ENCODE peak calls at places on chromosomes 12 and 14, in six cellular contexts. One of them, this sample, is unnamed.

GRCh38 chr14:77007339-77007974 is 21.1 kb downstream of the IRF2BPL start:
- DNase-seq in lower lobe of right lung: no peak
- DNase-seq in nucleus accumbens: no peak
- DNase-seq in CD4-positive, CD25-positive, alpha-beta regulatory T cell: no peak
- DNase-seq in stimulated activated CD4-positive, alpha-beta T cell treated with anti-CD3 and anti-CD28 coated beads, Interleukin-2, amount 100 ng/mL, for 48 hours: no peak
- DNase-seq in ovary: no peak
- DNase-seq in this sample: no peak

GRCh38 chr14:87566986-87567385 is 426.0 kb downstream of the GALC start:
- DNase-seq in lower lobe of right lung: no peak
- DNase-seq in nucleus accumbens: no peak
- DNase-seq in CD4-positive, CD25-positive, alpha-beta regulatory T cell: no peak
- DNase-seq in stimulated activated CD4-positive, alpha-beta T cell treated with anti-CD3 and anti-CD28 coated beads, Interleukin-2, amount 100 ng/mL, for 48 hours: no peak
- DNase-seq in ovary: no peak
- DNase-seq in this sample: no peak

GRCh38 chr14:91258021-91258618 is 13.6 kb upstream of the GPR68 start:
- DNase-seq in lower lobe of right lung: no peak
- DNase-seq in nucleus accumbens: no peak
- DNase-seq in CD4-positive, CD25-positive, alpha-beta regulatory T cell: no peak
- DNase-seq in stimulated activated CD4-positive, alpha-beta T cell treated with anti-CD3 and anti-CD28 coated beads, Interleukin-2, amount 100 ng/mL, for 48 hours: no peak
- DNase-seq in ovary: no peak
- DNase-seq in this sample: no peak

GRCh38 chr12:65741662-65742480 is 82.4 kb upstream of the HMGA2 start:
- DNase-seq in lower lobe of right lung: no peak
- DNase-seq in nucleus accumbens: peak
- DNase-seq in CD4-positive, CD25-positive, alpha-beta regulatory T cell: no peak
- DNase-seq in stimulated activated CD4-positive, alpha-beta T cell treated with anti-CD3 and anti-CD28 coated beads, Interleukin-2, amount 100 ng/mL, for 48 hours: no peak
- DNase-seq in ovary: peak
- DNase-seq in this sample: peak

GRCh38 chr12:54272214-54272613 is 7.7 kb downstream of the CBX5 start:
- DNase-seq in lower lobe of right lung: no peak
- DNase-seq in nucleus accumbens: no peak
- DNase-seq in CD4-positive, CD25-positive, alpha-beta regulatory T cell: peak
- DNase-seq in stimulated activated CD4-positive, alpha-beta T cell treated with anti-CD3 and anti-CD28 coated beads, Interleukin-2, amount 100 ng/mL, for 48 hours: no peak
- DNase-seq in ovary: no peak
- DNase-seq in this sample: no peak

GRCh38 chr12:107091989-107092641 is 1.2 kb downstream of the CRY1 start:
- DNase-seq in lower lobe of right lung: no peak
- DNase-seq in nucleus accumbens: no peak
- DNase-seq in CD4-positive, CD25-positive, alpha-beta regulatory T cell: peak
- DNase-seq in stimulated activated CD4-positive, alpha-beta T cell treated with anti-CD3 and anti-CD28 coated beads, Interleukin-2, amount 100 ng/mL, for 48 hours: peak
- DNase-seq in ovary: no peak
- DNase-seq in this sample: peak

GRCh38 chr14:38366374-38366773 is 110.5 kb upstream of the CLEC14A start:
- DNase-seq in lower lobe of right lung: no peak
- DNase-seq in nucleus accumbens: no peak
- DNase-seq in CD4-positive, CD25-positive, alpha-beta regulatory T cell: no peak
- DNase-seq in stimulated activated CD4-positive, alpha-beta T cell treated with anti-CD3 and anti-CD28 coated beads, Interleukin-2, amount 100 ng/mL, for 48 hours: no peak
- DNase-seq in ovary: no peak
- DNase-seq in this sample: no peak

GRCh38 chr12:131695968-131696367 is 14.9 kb upstream of the SFSWAP start:
- DNase-seq in lower lobe of right lung: no peak
- DNase-seq in nucleus accumbens: no peak
- DNase-seq in CD4-positive, CD25-positive, alpha-beta regulatory T cell: no peak
- DNase-seq in stimulated activated CD4-positive, alpha-beta T cell treated with anti-CD3 and anti-CD28 coated beads, Interleukin-2, amount 100 ng/mL, for 48 hours: no peak
- DNase-seq in ovary: no peak
- DNase-seq in this sample: no peak

GRCh38 chr12:10304161-10304574 is 3.5 kb upstream of the KLRD1 start:
- DNase-seq in lower lobe of right lung: no peak
- DNase-seq in nucleus accumbens: no peak
- DNase-seq in CD4-positive, CD25-positive, alpha-beta regulatory T cell: peak
- DNase-seq in stimulated activated CD4-positive, alpha-beta T cell treated with anti-CD3 and anti-CD28 coated beads, Interleukin-2, amount 100 ng/mL, for 48 hours: no peak
- DNase-seq in ovary: no peak
- DNase-seq in this sample: no peak

GRCh38 chr14:100484531-100485267 is 102.5 kb downstream of the BEGAIN start:
- DNase-seq in lower lobe of right lung: no peak
- DNase-seq in nucleus accumbens: no peak
- DNase-seq in CD4-positive, CD25-positive, alpha-beta regulatory T cell: no peak
- DNase-seq in stimulated activated CD4-positive, alpha-beta T cell treated with anti-CD3 and anti-CD28 coated beads, Interleukin-2, amount 100 ng/mL, for 48 hours: no peak
- DNase-seq in ovary: no peak
- DNase-seq in this sample: no peak

GRCh38 chr12:42128327-42128726 is 16.3 kb downstream of the GXYLT1 start:
- DNase-seq in lower lobe of right lung: no peak
- DNase-seq in nucleus accumbens: no peak
- DNase-seq in CD4-positive, CD25-positive, alpha-beta regulatory T cell: no peak
- DNase-seq in stimulated activated CD4-positive, alpha-beta T cell treated with anti-CD3 and anti-CD28 coated beads, Interleukin-2, amount 100 ng/mL, for 48 hours: no peak
- DNase-seq in ovary: no peak
- DNase-seq in this sample: no peak

GRCh38 chr12:118219772-118220171 is 83.8 kb downstream of the PEBP1 start:
- DNase-seq in lower lobe of right lung: no peak
- DNase-seq in nucleus accumbens: no peak
- DNase-seq in CD4-positive, CD25-positive, alpha-beta regulatory T cell: no peak
- DNase-seq in stimulated activated CD4-positive, alpha-beta T cell treated with anti-CD3 and anti-CD28 coated beads, Interleukin-2, amount 100 ng/mL, for 48 hours: no peak
- DNase-seq in ovary: no peak
- DNase-seq in this sample: no peak

GRCh38 chr14:95127531-95127911 is 29.8 kb downstream of the DICER1 start:
- DNase-seq in lower lobe of right lung: no peak
- DNase-seq in nucleus accumbens: no peak
- DNase-seq in CD4-positive, CD25-positive, alpha-beta regulatory T cell: no peak
- DNase-seq in stimulated activated CD4-positive, alpha-beta T cell treated with anti-CD3 and anti-CD28 coated beads, Interleukin-2, amount 100 ng/mL, for 48 hours: no peak
- DNase-seq in ovary: no peak
- DNase-seq in this sample: no peak

GRCh38 chr14:89988787-89989186 is 33.1 kb downstream of the TDP1 start:
- DNase-seq in lower lobe of right lung: no peak
- DNase-seq in nucleus accumbens: no peak
- DNase-seq in CD4-positive, CD25-positive, alpha-beta regulatory T cell: no peak
- DNase-seq in stimulated activated CD4-positive, alpha-beta T cell treated with anti-CD3 and anti-CD28 coated beads, Interleukin-2, amount 100 ng/mL, for 48 hours: no peak
- DNase-seq in ovary: no peak
- DNase-seq in this sample: no peak

GRCh38 chr12:104573-105081 is 38.1 kb downstream of the IQSEC3 start:
- DNase-seq in lower lobe of right lung: no peak
- DNase-seq in nucleus accumbens: no peak
- DNase-seq in CD4-positive, CD25-positive, alpha-beta regulatory T cell: peak
- DNase-seq in stimulated activated CD4-positive, alpha-beta T cell treated with anti-CD3 and anti-CD28 coated beads, Interleukin-2, amount 100 ng/mL, for 48 hours: no peak
- DNase-seq in ovary: no peak
- DNase-seq in this sample: peak

GRCh38 chr12:38053655-38054464 is 262.7 kb upstream of the ALG10B start:
- DNase-seq in lower lobe of right lung: peak
- DNase-seq in nucleus accumbens: no peak
- DNase-seq in CD4-positive, CD25-positive, alpha-beta regulatory T cell: no peak
- DNase-seq in stimulated activated CD4-positive, alpha-beta T cell treated with anti-CD3 and anti-CD28 coated beads, Interleukin-2, amount 100 ng/mL, for 48 hours: no peak
- DNase-seq in ovary: no peak
- DNase-seq in this sample: no peak

GRCh38 chr14:91708795-91709194 is 23.1 kb downstream of the CATSPERB start:
- DNase-seq in lower lobe of right lung: no peak
- DNase-seq in nucleus accumbens: no peak
- DNase-seq in CD4-positive, CD25-positive, alpha-beta regulatory T cell: no peak
- DNase-seq in stimulated activated CD4-positive, alpha-beta T cell treated with anti-CD3 and anti-CD28 coated beads, Interleukin-2, amount 100 ng/mL, for 48 hours: no peak
- DNase-seq in ovary: no peak
- DNase-seq in this sample: no peak

GRCh38 chr14:102831163-102831804 is 54.0 kb downstream of the TRAF3 start:
- DNase-seq in lower lobe of right lung: no peak
- DNase-seq in nucleus accumbens: no peak
- DNase-seq in CD4-positive, CD25-positive, alpha-beta regulatory T cell: no peak
- DNase-seq in stimulated activated CD4-positive, alpha-beta T cell treated with anti-CD3 and anti-CD28 coated beads, Interleukin-2, amount 100 ng/mL, for 48 hours: no peak
- DNase-seq in ovary: no peak
- DNase-seq in this sample: no peak

GRCh38 chr12:28536088-28536487 is 345.8 kb downstream of the CCDC91 start:
- DNase-seq in lower lobe of right lung: no peak
- DNase-seq in nucleus accumbens: no peak
- DNase-seq in CD4-positive, CD25-positive, alpha-beta regulatory T cell: no peak
- DNase-seq in stimulated activated CD4-positive, alpha-beta T cell treated with anti-CD3 and anti-CD28 coated beads, Interleukin-2, amount 100 ng/mL, for 48 hours: no peak
- DNase-seq in ovary: no peak
- DNase-seq in this sample: no peak

GRCh38 chr12:121001841-121002483 is 14.3 kb downstream of the C12orf43 start:
- DNase-seq in lower lobe of right lung: peak
- DNase-seq in nucleus accumbens: no peak
- DNase-seq in CD4-positive, CD25-positive, alpha-beta regulatory T cell: no peak
- DNase-seq in stimulated activated CD4-positive, alpha-beta T cell treated with anti-CD3 and anti-CD28 coated beads, Interleukin-2, amount 100 ng/mL, for 48 hours: no peak
- DNase-seq in ovary: no peak
- DNase-seq in this sample: no peak

GRCh38 chr12:65934480-65935115 is 110.3 kb downstream of the HMGA2 start:
- DNase-seq in lower lobe of right lung: no peak
- DNase-seq in nucleus accumbens: no peak
- DNase-seq in CD4-positive, CD25-positive, alpha-beta regulatory T cell: no peak
- DNase-seq in stimulated activated CD4-positive, alpha-beta T cell treated with anti-CD3 and anti-CD28 coated beads, Interleukin-2, amount 100 ng/mL, for 48 hours: no peak
- DNase-seq in ovary: no peak
- DNase-seq in this sample: no peak

GRCh38 chr12:100518376-100518775 is 44.7 kb downstream of the NR1H4 start:
- DNase-seq in lower lobe of right lung: no peak
- DNase-seq in nucleus accumbens: no peak
- DNase-seq in CD4-positive, CD25-positive, alpha-beta regulatory T cell: no peak
- DNase-seq in stimulated activated CD4-positive, alpha-beta T cell treated with anti-CD3 and anti-CD28 coated beads, Interleukin-2, amount 100 ng/mL, for 48 hours: no peak
- DNase-seq in ovary: no peak
- DNase-seq in this sample: no peak

GRCh38 chr12:46470039-46470627 is 97.6 kb upstream of the SLC38A2 start:
- DNase-seq in lower lobe of right lung: no peak
- DNase-seq in nucleus accumbens: no peak
- DNase-seq in CD4-positive, CD25-positive, alpha-beta regulatory T cell: peak
- DNase-seq in stimulated activated CD4-positive, alpha-beta T cell treated with anti-CD3 and anti-CD28 coated beads, Interleukin-2, amount 100 ng/mL, for 48 hours: no peak
- DNase-seq in ovary: no peak
- DNase-seq in this sample: no peak

GRCh38 chr12:6367969-6368892 is 7.1 kb downstream of the SCNN1A start:
- DNase-seq in lower lobe of right lung: peak
- DNase-seq in nucleus accumbens: no peak
- DNase-seq in CD4-positive, CD25-positive, alpha-beta regulatory T cell: peak
- DNase-seq in stimulated activated CD4-positive, alpha-beta T cell treated with anti-CD3 and anti-CD28 coated beads, Interleukin-2, amount 100 ng/mL, for 48 hours: no peak
- DNase-seq in ovary: no peak
- DNase-seq in this sample: no peak

GRCh38 chr14:22178330-22178981 is 410.6 kb downstream of the DAD1 start:
- DNase-seq in lower lobe of right lung: no peak
- DNase-seq in nucleus accumbens: no peak
- DNase-seq in CD4-positive, CD25-positive, alpha-beta regulatory T cell: no peak
- DNase-seq in stimulated activated CD4-positive, alpha-beta T cell treated with anti-CD3 and anti-CD28 coated beads, Interleukin-2, amount 100 ng/mL, for 48 hours: no peak
- DNase-seq in ovary: no peak
- DNase-seq in this sample: no peak

This sample was measured in germinal center.